ENCODE peak calls at places on chromosomes 2 and 18, in six cellular contexts. G is HepG2, H is aorta, I is pancreas, L is iPS DF 6.9, Z is tibial artery. T is an unnamed sample.

GRCh38 chr2:20184067-20184938 is 40.6 kb downstream of the SDC1 start:
- DNase-seq in G (peak; percentile 93), H (peak; percentile 62), I (no peak), L (no peak), Z (no peak), T (no peak)

GRCh38 chr2:31082002-31082401 is 56.2 kb downstream of the GALNT14 start:
- DNase-seq in G (no peak), H (no peak), I (no peak), L (no peak), Z (no peak), T (no peak)

GRCh38 chr2:58155160-58155778 is 85.9 kb downstream of the FANCL start:
- DNase-seq in G (no peak), H (no peak), I (no peak), L (no peak), Z (no peak), T (no peak)

GRCh38 chr18:11259421-11259820 is 110.1 kb upstream of the PIEZO2 start:
- DNase-seq in G (no peak), H (no peak), I (peak; percentile 28), L (no peak), Z (no peak), T (no peak)

GRCh38 chr18:26526128-26526965 is 22.0 kb downstream of the KCTD1 start:
- DNase-seq in G (no peak), H (no peak), I (no peak), L (no peak), Z (no peak), T (no peak)

GRCh38 chr2:72919414-72920316 is 2.3 kb downstream of the EMX1 start:
- DNase-seq in G (no peak), H (peak; percentile 59), I (no peak), L (no peak), Z (peak; percentile 59), T (no peak)

GRCh38 chr2:26330604-26331003 is 15.3 kb upstream of the SELENOI start:
- DNase-seq in G (no peak), H (no peak), I (no peak), L (no peak), Z (no peak), T (no peak)

GRCh38 chr2:20963867-20964266 is 80.0 kb downstream of the APOB start:
- DNase-seq in G (no peak), H (no peak), I (no peak), L (no peak), Z (no peak), T (no peak)

GRCh38 chr2:161367675-161368074 is 48.4 kb upstream of the TBR1 start:
- DNase-seq in G (no peak), H (no peak), I (no peak), L (no peak), Z (no peak), T (no peak)

GRCh38 chr2:161357097-161357496 is 48.9 kb downstream of the PSMD14 start:
- DNase-seq in G (no peak), H (no peak), I (no peak), L (no peak), Z (no peak), T (no peak)

GRCh38 chr2:161358838-161359237 is 50.6 kb downstream of the PSMD14 start:
- DNase-seq in G (peak; percentile 18), H (no peak), I (no peak), L (no peak), Z (no peak), T (no peak)

DNA sequence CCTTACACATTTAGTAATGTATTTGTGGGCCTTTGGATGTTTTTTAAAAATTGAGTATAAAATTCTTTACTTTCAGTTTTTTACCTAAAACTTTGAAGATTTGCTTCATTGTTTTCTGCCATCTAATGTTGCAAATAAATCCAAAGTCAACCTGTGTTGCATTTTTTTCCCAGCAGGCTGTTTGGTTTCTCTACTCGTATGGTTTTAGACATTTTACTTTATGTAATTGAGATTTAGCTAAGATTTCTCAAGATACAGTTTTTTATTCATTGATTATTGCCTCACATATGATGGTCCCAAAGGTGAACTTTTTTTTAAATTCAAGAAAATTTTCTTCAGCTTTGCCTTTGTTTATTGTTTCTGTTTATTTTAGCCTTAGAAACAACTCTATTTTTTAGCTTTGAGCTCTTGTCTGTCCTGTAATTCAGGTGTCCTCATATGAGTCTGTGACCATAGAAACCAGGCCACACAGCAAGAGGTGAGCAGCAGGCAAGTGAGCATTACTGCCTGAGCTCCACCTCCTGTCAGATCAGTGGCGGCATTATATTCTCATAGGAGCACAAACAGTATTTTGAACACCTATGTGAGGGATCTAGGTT is 53.4 kb upstream of the TBR1 start:
- DNase-seq in G (no peak), H (no peak), I (no peak), L (no peak), Z (no peak), T (no peak)
- H3K4me1 ChIP-seq in G (peaks cover 20% of the 10 kb centered on the region), H (no peaks in the 10 kb centered on the region), I (no peaks in the 10 kb centered on the region), L (no peaks in the 10 kb centered on the region), Z (no peaks in the 10 kb centered on the region), T (no peaks in the 10 kb centered on the region)

DNA sequence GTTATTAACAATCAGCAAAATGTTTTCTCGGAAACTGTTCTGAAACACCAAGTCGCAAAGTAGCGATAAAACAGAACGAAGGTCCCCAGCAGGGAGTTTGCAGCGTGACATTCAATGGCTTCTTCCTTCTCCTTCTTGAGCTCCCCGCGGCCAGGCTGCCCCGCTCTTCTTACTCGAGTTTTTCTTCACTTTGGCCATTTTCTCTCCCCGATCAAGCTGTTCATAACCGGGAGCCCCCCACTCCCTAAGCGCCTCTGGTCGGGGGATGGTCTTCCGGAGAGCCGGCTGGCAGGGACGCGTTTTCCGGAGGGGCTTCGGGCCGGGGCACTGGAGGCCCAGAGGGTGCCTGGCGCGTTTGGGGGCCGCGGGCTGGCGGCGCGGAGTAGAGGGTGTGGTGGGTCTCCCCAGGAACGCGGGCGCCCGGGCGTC is 5.2 kb downstream of the SP9 start:
- DNase-seq in G (no peak), H (peak; percentile 72), I (no peak), L (no peak), Z (no peak), T (no peak)
- H3K4me1 ChIP-seq in G (peaks cover 63% of the 10 kb centered on the region), H (no peaks in the 10 kb centered on the region), I (no peaks in the 10 kb centered on the region), L (no peaks in the 10 kb centered on the region), Z (peaks cover 61% of the 10 kb centered on the region), T (peaks cover 63% of the 10 kb centered on the region)

DNA sequence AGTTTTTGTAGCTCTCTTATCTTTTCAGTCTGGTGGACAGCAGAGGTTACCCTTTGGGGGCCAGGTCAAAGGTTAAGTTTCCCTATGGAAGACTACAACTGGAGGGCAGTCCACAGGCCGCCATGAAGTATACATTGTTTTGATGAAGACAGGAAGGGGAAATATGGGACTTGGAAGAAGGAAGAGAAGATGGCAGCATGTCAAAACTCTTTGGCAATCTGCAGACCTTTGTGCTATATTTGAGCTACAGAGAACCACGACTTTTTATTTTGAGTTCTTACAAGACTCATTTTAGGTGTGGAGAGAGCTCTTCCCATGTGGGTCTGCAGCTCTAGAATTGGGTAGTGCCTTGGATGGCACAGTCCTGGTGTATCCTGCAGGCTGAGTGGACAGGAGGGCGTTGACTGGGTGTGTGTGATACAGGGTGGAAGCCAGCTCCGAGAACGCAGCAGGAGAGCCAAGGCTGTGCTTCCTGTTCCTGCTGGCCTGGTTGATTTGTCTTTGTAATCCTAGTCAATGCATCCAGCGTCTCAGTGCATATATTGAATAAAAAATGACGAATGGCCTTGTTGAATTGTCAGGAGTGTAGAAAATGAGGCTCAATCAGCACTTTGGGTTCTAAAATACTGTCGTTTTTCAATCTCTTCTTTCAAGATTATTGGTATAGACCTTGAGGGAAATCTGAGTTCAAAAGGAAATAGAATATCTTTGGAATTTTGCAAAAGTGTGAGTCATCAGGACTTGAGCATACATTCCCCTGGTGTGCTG is 11.5 kb downstream of the ITGA6 start:
- DNase-seq in G (no peak), H (no peak), I (no peak), L (no peak), Z (no peak), T (no peak)
- H3K4me1 ChIP-seq in G (peaks cover 84% of the 10 kb centered on the region), H (no peaks in the 10 kb centered on the region), I (peaks cover 49% of the 10 kb centered on the region), L (peaks cover 11% of the 10 kb centered on the region), Z (peaks cover 11% of the 10 kb centered on the region), T (peaks cover 90% of the 10 kb centered on the region)

GRCh38 chr18:7735194-7735593 is 168.1 kb downstream of the PTPRM start:
- DNase-seq in G (no peak), H (no peak), I (no peak), L (no peak), Z (no peak), T (no peak)
- H3K4me1 ChIP-seq in G (peaks cover 34% of the 10 kb centered on the region), H (peaks cover 3% of the 10 kb centered on the region), I (peaks cover 27% of the 10 kb centered on the region), L (peaks cover 1% of the 10 kb centered on the region), Z (no peaks in the 10 kb centered on the region), T (no peaks in the 10 kb centered on the region)